ENCODE peak calls at places on chromosomes 13 and 19, in four cellular contexts. U is tibial nerve, X is A549, N is HCT116. T is an unnamed sample.
A peak's percentile ranks its signal among the peaks of the same experiment; 100 is the strongest.

GRCh38 chr19:38298841-38299680 is 5.0 kb upstream of the C19orf33 start:
- DNase-seq in U (no peak), N (no peak), X (no peak), T (no peak)

GRCh38 chr13:34762312-34762711 is 179.8 kb upstream of the NBEA start:
- DNase-seq in X (peak; percentile 2), U (no peak), N (no peak), T (no peak)

GRCh38 chr13:84567848-84568247 is 685.6 kb upstream of the SLITRK1 start:
- DNase-seq in U (no peak), X (no peak), N (no peak), T (no peak)

GRCh38 chr13:32430018-32430747 is 2.3 kb upstream of the N4BP2L1 start:
- DNase-seq in X (no peak), N (no peak), U (no peak), T (no peak)

GRCh38 chr19:55640043-55640576 is 692 bp upstream of the ZNF580 start:
- DNase-seq in N (no peak), X (peak; percentile 49), U (peak; percentile 35), T (peak; percentile 94)

GRCh38 chr19:39031368-39032163 is 783 bp downstream of the FBXO27 start:
- DNase-seq in U (peak; percentile 56), N (peak; percentile 94), X (peak; percentile 99), T (peak; percentile 86)

GRCh38 chr13:94178625-94179244 is 300.7 kb downstream of the DCT start:
- DNase-seq in N (no peak), X (no peak), U (no peak), T (no peak)

GRCh38 chr19:13784731-13785452 is 10.4 kb upstream of the ZSWIM4 start:
- DNase-seq in U (peak; percentile 60), N (peak; percentile 39), X (peak; percentile 65), T (peak; percentile 91)

GRCh38 chr19:16316506-16316882 is 8.1 kb upstream of the KLF2 start:
- DNase-seq in X (no peak), N (no peak), U (no peak), T (no peak)

GRCh38 chr19:49676136-49676689 is 858 bp upstream of the PRMT1 start:
- DNase-seq in N (peak; percentile 97), X (peak; percentile 99), U (peak; percentile 78), T (peak; percentile 90)

GRCh38 chr13:29847501-29847983 is 2.9 kb downstream of the UBL3 start:
- DNase-seq in U (peak; percentile 14), X (peak; percentile 26), N (no peak), T (no peak)

DNA sequence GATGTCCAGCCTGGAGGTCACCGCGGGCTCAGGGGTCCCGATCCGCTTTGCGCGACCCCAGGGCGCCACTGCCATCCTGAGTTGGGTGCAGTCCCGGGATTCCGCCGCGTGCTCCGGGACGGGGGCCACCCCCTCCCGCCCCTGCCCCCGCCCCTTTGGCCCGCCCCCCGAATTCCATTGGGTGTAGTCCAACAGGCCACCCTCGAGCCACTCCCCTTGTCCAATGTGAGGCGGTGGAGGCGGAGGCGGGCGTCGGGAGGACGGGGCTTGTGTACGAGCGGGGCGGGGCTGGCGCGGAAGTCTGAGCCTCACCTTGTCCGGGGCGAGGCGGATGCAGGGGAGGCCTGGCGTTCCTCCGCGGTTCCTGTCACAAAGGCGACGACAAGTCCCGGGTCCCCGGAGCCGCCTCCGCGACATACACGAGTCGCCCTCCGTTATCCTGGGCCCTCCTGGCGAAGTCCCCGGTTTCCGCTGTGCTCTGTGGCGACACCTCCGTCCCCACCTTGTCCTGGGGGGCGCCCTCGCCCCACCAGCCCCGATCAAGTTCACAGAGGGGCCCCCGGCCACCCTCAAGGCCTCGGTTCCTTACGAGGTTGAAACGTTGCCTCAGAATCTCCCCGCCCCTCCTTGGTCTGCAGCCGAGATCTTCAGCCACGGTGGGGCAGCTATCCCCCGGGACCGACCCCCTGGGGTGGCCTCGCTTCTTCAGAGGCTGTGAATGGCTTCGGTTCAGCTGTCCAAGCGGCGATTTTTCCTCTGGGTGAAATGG is 1.2 kb downstream of the LDLR start:
- DNase-seq in N (peak; percentile 86), X (peak; percentile 94), U (peak; percentile 97), T (peak; percentile 99)
- TF ChIP-seq CTCF in N (no peak), X (no peak), U (peak; percentile 33), T (no peak)

GRCh38 chr19:47227347-47228167 is 3.4 kb downstream of the BBC3 start:
- DNase-seq in X (peak; percentile 99), U (peak; percentile 85), N (peak; percentile 87), T (peak; percentile 92)

GRCh38 chr19:47228937-47229673 is 1.9 kb downstream of the BBC3 start:
- DNase-seq in N (no peak), X (peak; percentile 75), U (peak; percentile 34), T (no peak)

GRCh38 chr19:47225746-47226425 is 5.1 kb downstream of the BBC3 start:
- DNase-seq in N (no peak), U (peak; percentile 79), X (peak; percentile 89), T (peak; percentile 96)

GRCh38 chr19:47228168-47228936 is 2.6 kb downstream of the BBC3 start:
- DNase-seq in U (peak; percentile 41), N (no peak), X (peak; percentile 85), T (peak; percentile 88)

GRCh38 chr19:47226426-47227346 is 4.3 kb downstream of the BBC3 start:
- DNase-seq in U (peak; percentile 85), X (peak; percentile 95), N (peak; percentile 76), T (peak; percentile 94)
- TF ChIP-seq POLR2A in U (peak; percentile 47), X (peak; percentile 5), N (peak; percentile 14), T (no peak)

DNA sequence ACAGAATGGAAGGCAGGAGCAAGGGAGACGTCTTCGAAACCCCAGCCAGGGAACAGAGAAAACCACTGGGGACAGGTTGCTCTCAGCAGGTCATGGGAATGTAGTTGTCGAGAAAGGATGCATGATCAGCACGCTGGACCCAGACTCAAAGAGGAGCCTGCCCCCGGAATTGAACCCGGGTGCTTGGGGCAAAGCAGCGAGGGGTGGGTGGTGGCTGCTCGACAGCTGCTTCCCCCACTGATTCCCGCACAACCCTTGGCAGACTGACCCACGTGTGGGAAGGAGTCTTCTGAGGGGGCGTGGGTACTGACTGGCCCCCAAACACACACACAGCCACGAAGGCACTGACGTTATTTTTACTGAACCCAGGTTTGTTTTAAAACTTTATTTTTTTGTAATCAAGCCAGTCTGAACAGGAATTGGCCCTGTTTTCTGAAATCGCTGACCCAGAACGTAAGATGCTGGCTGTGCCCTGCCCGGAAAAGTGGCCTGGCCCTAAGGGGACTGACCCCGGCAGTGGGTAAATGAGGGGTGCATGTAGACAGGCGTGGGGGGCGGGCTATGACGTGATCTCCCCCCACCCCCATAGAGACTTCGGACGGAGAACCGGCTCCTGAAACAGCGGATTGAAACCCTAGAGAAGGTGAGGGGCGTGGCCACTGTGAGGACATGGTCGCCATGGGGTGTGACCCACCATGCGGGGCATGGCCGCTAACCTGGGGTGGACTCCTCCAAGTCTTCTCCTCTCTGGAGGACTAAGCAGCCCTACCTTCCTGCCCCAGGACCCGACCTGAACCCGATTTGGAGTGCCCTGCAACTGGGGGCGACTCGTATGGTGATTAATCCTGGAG is 18.5 kb downstream of the PRR36 start:
- DNase-seq in U (no peak), N (no peak), X (no peak), T (no peak)
- H3K27ac ChIP-seq in U (no peak overlapping the region), N (no peak overlapping the region), X (no peak overlapping the region), T (no peak overlapping the region)

DNA sequence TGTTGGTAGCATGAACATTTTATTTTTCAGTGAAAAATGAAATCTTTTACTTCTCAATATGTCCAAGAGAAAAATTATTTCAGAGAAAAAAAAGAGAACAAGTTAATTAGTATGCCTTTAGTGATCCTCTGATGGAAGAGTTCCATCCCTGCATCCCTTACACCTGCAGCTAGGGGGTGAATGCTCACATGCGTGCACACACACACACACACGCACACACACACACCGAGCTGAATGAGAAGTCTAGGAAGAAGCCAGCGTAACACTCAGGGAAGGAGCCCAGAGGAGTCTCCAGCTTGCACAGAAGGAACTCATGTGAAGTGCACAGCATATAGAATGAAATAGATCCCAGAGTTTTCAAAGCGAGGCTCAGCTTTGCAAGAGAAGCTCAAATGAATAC is 510.5 kb downstream of the IRS2 start:
- DNase-seq in N (no peak), X (peak; percentile 79), U (no peak), T (no peak)
- TF ChIP-seq CTCF in N (peak; percentile 66), X (no peak), U (no peak), T (no peak)

GRCh38 chr19:7482584-7483439 is 6.0 kb downstream of the PEX11G start:
- DNase-seq in N (peak; percentile 24), U (no peak), X (no peak), T (no peak)
- TF ChIP-seq POLR2A in N (no peak), U (no peak), X (no peak), T (no peak)

GRCh38 chr13:106919638-106920037 is 351.7 kb upstream of the ARGLU1 start:
- DNase-seq in X (no peak), N (no peak), U (no peak), T (peak; percentile 82)
- H3K27ac ChIP-seq in X (no peak overlapping the region), N (no peak overlapping the region), U (peak overlapping the region; percentile 8), T (peak overlapping the region; percentile 93)

DNA sequence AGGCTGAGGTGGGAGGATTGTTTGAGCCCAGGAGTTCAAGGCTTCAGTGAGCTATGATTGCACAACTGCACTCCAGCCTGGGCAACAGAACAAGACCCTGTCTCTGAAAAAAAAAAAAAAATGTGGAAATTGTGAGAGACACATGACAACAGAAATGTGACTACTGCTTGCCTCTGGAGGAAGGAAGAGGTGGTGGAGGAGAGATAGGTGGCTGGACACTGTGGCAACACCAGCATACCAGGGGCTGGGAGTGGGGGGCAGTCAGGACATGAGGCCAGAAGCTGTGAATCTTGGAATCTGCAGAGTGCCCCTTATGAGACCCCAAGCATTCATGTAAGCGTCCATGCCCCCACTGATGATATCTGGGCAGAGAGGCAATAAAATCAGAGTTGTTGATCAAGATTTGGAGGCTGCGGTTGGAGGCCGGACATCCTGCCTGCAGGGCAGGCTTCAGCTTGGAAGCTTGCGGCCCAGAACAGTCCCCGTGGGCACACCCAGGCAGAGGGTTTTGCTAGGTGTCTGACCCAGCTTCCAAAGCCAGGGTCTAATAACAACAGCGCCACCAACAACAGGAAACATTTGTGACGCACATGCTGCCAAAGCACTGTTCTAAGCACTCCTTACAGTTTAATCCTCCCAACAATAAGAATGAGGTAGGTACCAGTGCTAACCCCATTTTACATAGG is 16.9 kb downstream of the FAM187B start:
- DNase-seq in U (peak; percentile 47), N (no peak), X (no peak), T (peak; percentile 93)
- TF ChIP-seq CTCF in U (no peak), N (no peak), X (no peak), T (peak; percentile 51)

T was measured in spleen.